ENCODE peak calls at places on chromosome 1, in four cellular contexts. Z is A172, P is body of pancreas, A is stromal cell of bone marrow. F is an unnamed sample.

GRCh38 chr1:53826367-53826766 is 11.7 kb downstream of the NDC1 start:
- DNase-seq in Z (no peak), P (no peak), A (peak), F (peak)

GRCh38 chr1:246591958-246592357 is 25.7 kb downstream of the CNST start:
- DNase-seq in P (no peak), A (no peak), Z (no peak), F (no peak)

GRCh38 chr1:155171836-155172731 is 1.0 kb downstream of the KRTCAP2 start:
- DNase-seq in P (no peak), A (no peak), Z (no peak), F (peak)

GRCh38 chr1:230186003-230186863 is 119.2 kb downstream of the GALNT2 start:
- DNase-seq in Z (peak), A (peak), P (peak), F (peak)

GRCh38 chr1:37478451-37478871 is 4.1 kb downstream of the ZC3H12A start:
- DNase-seq in P (peak), Z (peak), A (no peak), F (no peak)

GRCh38 chr1:48679868-48680267 is 96.8 kb downstream of the BEND5 start:
- DNase-seq in Z (no peak), P (no peak), A (no peak), F (no peak)

GRCh38 chr1:156616463-156616862 is 2.8 kb upstream of the HAPLN2 start:
- DNase-seq in Z (peak), P (peak), A (no peak), F (peak)

GRCh38 chr1:65149391-65149729 is 1.4 kb downstream of the AK4 start:
- DNase-seq in Z (no peak), A (no peak), P (no peak), F (no peak)

GRCh38 chr1:39398278-39399010 is 93.0 kb upstream of the BMP8A start:
- DNase-seq in P (peak), A (peak), Z (peak), F (peak)

GRCh38 chr1:6427445-6428390 is 3.1 kb downstream of the ESPN start:
- DNase-seq in Z (no peak), A (no peak), P (peak), F (no peak)

GRCh38 chr1:34037109-34037508 is 127.9 kb downstream of the CSMD2 start:
- DNase-seq in P (no peak), Z (no peak), A (no peak), F (no peak)

F was measured in hepatic stellate cell.